ENCODE peak calls at places on chromosomes 6 and 20, in seven cellular contexts. L is H9, Y is IMR-90, J is trophoblast cell, R is neuronal stem cell, D is H1, A is mesenchymal stem cell. C is an unnamed sample.

GRCh38 chr6:5031150-5031549 is 27.3 kb upstream of the RPP40 start:
- DNase-seq in L (no peak), Y (no peak), R (no peak), A (no peak), J (no peak), D (no peak), C (no peak)

GRCh38 chr6:13304580-13305255 is 23.6 kb downstream of the TBC1D7 start:
- DNase-seq in Y (no peak), L (no peak), R (no peak), J (no peak), A (no peak), D (no peak), C (no peak)

GRCh38 chr6:43668151-43669028 is 19.2 kb downstream of the MRPS18A start:
- DNase-seq in R (peak; percentile 29), Y (peak; percentile 36), L (peak; percentile 88), J (peak; percentile 89), A (peak; percentile 56), D (peak; percentile 60), C (peak; percentile 92)

GRCh38 chr6:33790910-33791309 is 2.0 kb upstream of the LEMD2 start:
- DNase-seq in R (no peak), Y (no peak), D (no peak), A (no peak), L (no peak), J (no peak), C (no peak)

GRCh38 chr20:48826883-48827771 is 672 bp downstream of the PREX1 start:
- DNase-seq in A (peak; percentile 48), R (peak; percentile 49), Y (no peak), L (peak; percentile 54), J (peak; percentile 35), D (no peak), C (peak; percentile 78)

GRCh38 chr6:139443226-139444112 is 69.0 kb upstream of the CITED2 start:
- DNase-seq in L (no peak), D (no peak), Y (peak; percentile 67), R (no peak), J (peak; percentile 84), A (no peak), C (no peak)

GRCh38 chr6:166419268-166419667 is 36.5 kb upstream of the MPC1 start:
- DNase-seq in L (no peak), J (no peak), A (peak; percentile 61), D (no peak), Y (peak; percentile 47), R (no peak), C (no peak)

GRCh38 chr20:19404836-19405235 is 192.4 kb downstream of the SLC24A3 start:
- DNase-seq in A (no peak), R (no peak), L (no peak), D (no peak), Y (no peak), J (no peak), C (peak; percentile 48)

GRCh38 chr6:24974182-24975171 is 38.7 kb upstream of the RIPOR2 start:
- DNase-seq in L (no peak), A (no peak), Y (no peak), D (no peak), R (no peak), J (no peak), C (no peak)

GRCh38 chr6:157764346-157765068 is 58.5 kb upstream of the SNX9 start:
- DNase-seq in A (peak; percentile 100), R (no peak), J (peak; percentile 99), Y (peak; percentile 100), L (no peak), D (no peak), C (peak; percentile 75)

GRCh38 chr20:58235010-58235409 is 6.6 kb upstream of the ANKRD60 start:
- DNase-seq in L (no peak), D (no peak), Y (no peak), J (no peak), A (no peak), R (no peak), C (no peak)

GRCh38 chr20:63617876-63618265 is 9.0 kb downstream of the GMEB2 start:
- DNase-seq in J (no peak), D (no peak), R (no peak), Y (no peak), L (no peak), A (no peak), C (no peak)

GRCh38 chr6:34793877-34794276 is 2.0 kb downstream of the BLTP3A start:
- DNase-seq in R (no peak), D (no peak), Y (no peak), L (no peak), A (no peak), J (no peak), C (no peak)

GRCh38 chr6:27753668-27754407 is 158.4 kb downstream of the OR2B2 start:
- DNase-seq in J (peak; percentile 63), L (peak; percentile 93), Y (peak; percentile 76), D (peak; percentile 59), A (peak; percentile 87), R (peak; percentile 71), C (peak; percentile 98)

GRCh38 chr20:50333856-50334255 is 143.2 kb downstream of the CEBPB start:
- DNase-seq in J (peak; percentile 44), Y (peak; percentile 92), D (no peak), A (peak; percentile 63), L (no peak), R (no peak), C (no peak)

GRCh38 chr20:10924628-10925266 is 250.9 kb upstream of the JAG1 start:
- DNase-seq in R (no peak), L (no peak), Y (peak; percentile 89), A (peak; percentile 81), J (peak; percentile 2), D (no peak), C (no peak)

GRCh38 chr20:11195899-11196558 is 522.2 kb upstream of the JAG1 start:
- DNase-seq in R (no peak), J (no peak), A (peak; percentile 47), D (no peak), Y (peak; percentile 95), L (no peak), C (no peak)

GRCh38 chr6:3288711-3289663 is 30.2 kb downstream of the PSMG4 start:
- DNase-seq in D (no peak), A (no peak), R (no peak), J (no peak), Y (no peak), L (no peak), C (no peak)

GRCh38 chr6:105993769-105994521 is 92.2 kb upstream of the PRDM1 start:
- DNase-seq in D (no peak), R (peak; percentile 37), Y (peak; percentile 45), J (peak; percentile 61), A (peak; percentile 82), L (no peak), C (peak; percentile 48)

DNA sequence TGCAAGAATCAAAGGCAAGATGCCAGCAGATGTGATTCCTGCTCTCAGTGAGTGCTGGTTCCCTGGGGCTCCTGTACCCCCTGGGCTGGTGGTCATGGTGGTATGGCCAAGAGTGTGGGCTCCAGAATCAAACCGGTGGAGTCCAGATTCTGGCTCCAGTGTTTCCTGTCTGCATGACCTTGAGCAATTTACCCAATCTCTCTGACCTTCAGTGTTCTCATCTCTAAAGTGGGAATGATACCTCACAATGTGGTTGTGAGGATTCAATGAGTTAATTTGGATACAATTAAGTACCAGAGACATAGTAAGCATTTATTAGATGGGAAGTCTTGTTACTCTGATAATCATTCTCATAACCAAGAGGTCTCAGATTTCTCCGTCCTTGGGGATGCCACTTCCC is 218.4 kb upstream of the JARID2 start:
- DNase-seq in R (no peak), Y (no peak), J (no peak), L (no peak), D (no peak), A (no peak), C (no peak)
- H2BK120ac ChIP-seq in R (no peak overlapping the region), Y (no peak overlapping the region), J (no peak overlapping the region), L (no peak overlapping the region), D (peak overlapping the region; percentile 9), A (no peak overlapping the region), C (no peak overlapping the region)

GRCh38 chr6:88750936-88751335 is 212.5 kb downstream of the RNGTT start:
- DNase-seq in L (no peak), A (no peak), J (no peak), Y (no peak), R (no peak), D (no peak), C (no peak)
- H2AK5ac ChIP-seq in L (no peak overlapping the region), A (no peak overlapping the region), J (no peak overlapping the region), Y (no peak overlapping the region), R (no peak overlapping the region), D (no peak overlapping the region), C (no peak overlapping the region)

DNA sequence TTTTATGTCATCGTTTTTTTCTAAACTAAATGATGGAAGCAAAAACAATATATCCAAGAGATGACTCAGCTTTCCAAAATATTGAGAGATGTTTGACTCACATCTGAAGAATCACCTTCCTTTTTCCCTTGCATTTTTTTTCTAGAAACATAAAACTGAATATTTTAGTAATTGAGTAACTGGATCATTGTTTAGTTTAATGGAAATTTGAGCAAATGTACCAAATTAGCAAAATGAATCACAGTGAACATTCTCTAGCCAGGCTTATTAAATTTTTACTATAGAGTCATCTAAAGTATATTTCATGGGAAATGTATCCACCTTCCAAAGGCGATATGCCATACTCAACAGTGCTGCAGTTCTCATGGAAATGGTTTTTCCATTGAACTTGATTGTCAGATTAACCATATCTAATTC is 145.5 kb downstream of the TENT5A start:
- DNase-seq in D (no peak), L (no peak), A (no peak), R (no peak), Y (peak; percentile 91), J (no peak), C (no peak)
- H2BK120ac ChIP-seq in D (no peak overlapping the region), L (no peak overlapping the region), A (no peak overlapping the region), R (no peak overlapping the region), Y (peak overlapping the region; percentile 95), J (no peak overlapping the region), C (no peak overlapping the region)

DNA sequence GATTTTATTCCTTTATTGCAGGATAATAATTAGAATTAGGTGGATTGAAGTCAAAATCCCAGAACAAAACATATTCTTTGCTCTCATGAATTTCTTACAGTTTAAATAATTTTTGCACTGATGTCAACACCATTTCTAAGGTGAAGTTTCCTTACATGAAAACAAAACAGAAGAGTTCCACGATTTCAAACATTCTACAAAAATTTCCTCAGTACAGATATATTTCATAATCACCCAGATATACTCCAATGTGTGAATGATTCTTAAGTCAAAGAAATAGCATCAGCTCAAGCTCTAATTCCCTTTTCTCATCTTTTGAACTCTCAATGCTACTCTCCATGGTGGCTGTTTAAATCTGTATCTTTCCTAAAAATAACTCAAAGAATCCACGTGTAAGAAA is 39.5 kb upstream of the THBS2 start:
- DNase-seq in R (no peak), Y (no peak), L (no peak), J (no peak), D (no peak), A (no peak), C (no peak)
- H2AK5ac ChIP-seq in R (no peak overlapping the region), Y (no peak overlapping the region), L (no peak overlapping the region), J (no peak overlapping the region), D (no peak overlapping the region), A (no peak overlapping the region), C (no peak overlapping the region)

C was measured in mesendoderm.